ENCODE peak calls at places on chromosomes 4 and X, in six cellular contexts. R, C, Q, H, J and K are unnamed samples.

GRCh38 chr4:152456609-152457008 is 79.3 kb downstream of the FBXW7 start:
- DNase-seq in H (no peak), C (no peak), R (no peak), J (no peak), Q (no peak), K (no peak)

GRCh38 chr4:147366164-147366563 is 114.7 kb upstream of the EDNRA start:
- DNase-seq in Q (no peak), C (no peak), R (no peak), H (no peak), J (no peak), K (no peak)

GRCh38 chr4:13539721-13540445 is 4.4 kb downstream of the NKX3-2 start:
- DNase-seq in C (peak; percentile 25), R (no peak), H (no peak), Q (no peak), J (no peak), K (no peak)

GRCh38 chr4:174120446-174121142 is 162.9 kb downstream of the FBXO8 start:
- DNase-seq in J (peak; percentile 77), H (peak; percentile 44), R (no peak), Q (peak; percentile 61), C (peak; percentile 42), K (no peak)

GRCh38 chrX:37320541-37321203 is 28.5 kb upstream of the PRRG1 start:
- DNase-seq in R (no peak), Q (no peak), C (no peak), J (no peak), H (peak; percentile 64), K (no peak)

GRCh38 chr4:93771640-93772411 is 56.7 kb upstream of the ATOH1 start:
- DNase-seq in J (no peak), R (no peak), Q (no peak), H (no peak), C (no peak), K (no peak)

GRCh38 chr4:176189891-176190795 is 5.2 kb downstream of the SPATA4 start:
- DNase-seq in C (no peak), R (no peak), J (peak; percentile 3), Q (no peak), H (no peak), K (no peak)

GRCh38 chrX:106670631-106671030 is 55.9 kb upstream of the RNF128 start:
- DNase-seq in C (no peak), J (peak; percentile 8), R (no peak), H (no peak), Q (no peak), K (no peak)

GRCh38 chr4:151801547-151802516 is 41.0 kb upstream of the GATB start:
- DNase-seq in H (peak; percentile 61), R (no peak), Q (peak; percentile 16), J (peak; percentile 71), C (no peak), K (peak; percentile 18)

GRCh38 chrX:17592117-17592516 is 145.2 kb upstream of the SCML1 start:
- DNase-seq in R (no peak), H (no peak), J (peak; percentile 53), Q (no peak), C (no peak), K (no peak)

GRCh38 chrX:9995855-9996339 is 28.7 kb downstream of the CLDN34 start:
- DNase-seq in C (peak; percentile 74), R (peak; percentile 89), J (peak; percentile 73), H (peak; percentile 70), Q (peak; percentile 77), K (peak; percentile 66)

GRCh38 chr4:32342054-32342453 is 1621.9 kb downstream of the PCDH7 start:
- DNase-seq in J (no peak), C (no peak), Q (no peak), R (no peak), H (no peak), K (no peak)

GRCh38 chrX:31331928-31332327 is 260.1 kb upstream of the FTHL17 start:
- DNase-seq in Q (no peak), J (no peak), C (no peak), H (no peak), R (no peak), K (no peak)

GRCh38 chr4:80229128-80229527 is 31.8 kb downstream of the PRDM8 start:
- DNase-seq in R (no peak), H (no peak), J (no peak), C (no peak), Q (no peak), K (no peak)

GRCh38 chr4:60133414-60133813 is 1066.7 kb upstream of the ADGRL3 start:
- DNase-seq in Q (no peak), C (no peak), R (no peak), J (peak; percentile 46), H (no peak), K (no peak)

GRCh38 chrX:31287861-31288260 is 216.0 kb upstream of the FTHL17 start:
- DNase-seq in H (no peak), C (no peak), R (no peak), J (no peak), Q (no peak), K (no peak)

GRCh38 chr4:44070843-44071242 is 377.8 kb downstream of the KCTD8 start:
- DNase-seq in Q (no peak), J (no peak), C (no peak), R (no peak), H (no peak), K (no peak)

GRCh38 chrX:46311581-46312120 is 233.6 kb downstream of the ZNF674 start:
- DNase-seq in Q (no peak), C (no peak), H (no peak), J (no peak), R (no peak), K (no peak)

GRCh38 chr4:173153445-173153844 is 15.2 kb upstream of the GALNT7 start:
- DNase-seq in H (no peak), Q (no peak), C (no peak), J (no peak), R (no peak), K (no peak)

GRCh38 chr4:38781854-38782261 is 932 bp downstream of the TLR10 start:
- DNase-seq in C (no peak), H (no peak), Q (no peak), R (no peak), J (no peak), K (no peak)

GRCh38 chrX:134803551-134804183 is 145.4 kb upstream of the PLAC1 start:
- DNase-seq in R (no peak), Q (no peak), C (peak; percentile 53), J (no peak), H (peak; percentile 15), K (no peak)

GRCh38 chr4:184826315-184827266 is 823 bp upstream of the ACSL1 start:
- DNase-seq in C (peak; percentile 77), J (no peak), R (peak; percentile 77), Q (no peak), H (peak; percentile 66), K (peak; percentile 68)

GRCh38 chr4:142817442-142817841 is 28.7 kb downstream of the INPP4B start:
- DNase-seq in C (no peak), R (peak; percentile 63), H (peak; percentile 11), Q (no peak), J (peak; percentile 92), K (no peak)

GRCh38 chr4:8126523-8126922 is 32.1 kb downstream of the ABLIM2 start:
- DNase-seq in Q (no peak), R (no peak), C (no peak), J (no peak), H (no peak), K (no peak)

GRCh38 chr4:116413222-116413621 is 672.2 kb downstream of the TRAM1L1 start:
- DNase-seq in C (no peak), J (no peak), Q (no peak), H (no peak), R (no peak), K (no peak)

GRCh38 chrX:38806054-38806389 is 4.8 kb downstream of the MID1IP1 start:
- DNase-seq in J (no peak), Q (no peak), H (no peak), R (no peak), C (no peak), K (no peak)

GRCh38 chr4:101346562-101347266 is 612 bp downstream of the PPP3CA start:
- DNase-seq in C (peak; percentile 51), Q (peak; percentile 60), H (peak; percentile 60), J (peak; percentile 75), R (peak; percentile 89), K (no peak)

GRCh38 chr4:5973033-5973432 is 45.2 kb downstream of the C4orf50 start:
- DNase-seq in R (no peak), C (no peak), J (no peak), H (no peak), Q (no peak), K (no peak)
- TF ChIP-seq CTCF in R (no peak), C (no peak), J (no peak), H (no peak), Q (no peak), K (no peak)

GRCh38 chr4:624705-625590 is at the start of gene PDE6B:
- DNase-seq in Q (no peak), C (no peak), R (peak; percentile 35), J (no peak), H (no peak), K (no peak)
- TF ChIP-seq CTCF in Q (no peak), C (no peak), R (no peak), J (no peak), H (no peak), K (no peak)

GRCh38 chrX:87582453-87582852 is 64.9 kb downstream of the KLHL4 start:
- DNase-seq in R (no peak), H (no peak), Q (no peak), J (no peak), C (no peak), K (no peak)

GRCh38 chrX:87578978-87579377 is 61.4 kb downstream of the KLHL4 start:
- DNase-seq in Q (no peak), R (no peak), J (no peak), C (no peak), H (no peak), K (no peak)

GRCh38 chrX:87580862-87581261 is 63.3 kb downstream of the KLHL4 start:
- DNase-seq in J (no peak), R (no peak), H (no peak), C (no peak), Q (no peak), K (no peak)

DNA sequence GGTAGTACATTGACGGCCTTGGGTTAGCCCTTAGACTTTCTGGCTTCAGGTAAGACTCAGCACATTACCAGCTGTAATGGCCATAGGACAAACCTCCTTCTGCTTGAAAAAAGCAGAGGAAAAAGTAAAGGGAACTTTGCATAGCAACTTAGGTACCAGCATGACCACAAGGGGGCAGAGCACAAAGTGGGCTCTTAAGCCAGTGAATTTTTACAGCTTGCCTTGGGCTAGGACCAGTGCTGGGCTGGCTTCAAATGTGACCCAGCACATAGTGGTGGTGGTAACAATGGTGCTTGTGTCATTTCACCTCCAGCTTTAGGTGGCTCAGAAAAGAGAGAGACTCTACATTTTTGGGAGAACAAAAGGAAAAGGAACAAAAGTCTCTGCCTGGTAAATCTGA is 66.1 kb downstream of the KLHL4 start:
- DNase-seq in H (peak; percentile 14), Q (no peak), J (no peak), R (no peak), C (no peak), K (no peak)
- TF ChIP-seq CTCF in H (no peak), Q (no peak), J (peak; percentile 51), R (no peak), C (peak; percentile 30), K (no peak)

GRCh38 chrX:12379666-12380065 is 241.4 kb downstream of the FRMPD4 start:
- DNase-seq in J (no peak), Q (no peak), R (no peak), H (no peak), C (no peak), K (no peak)

GRCh38 chrX:12378706-12379105 is 240.4 kb downstream of the FRMPD4 start:
- DNase-seq in C (no peak), H (no peak), J (no peak), Q (no peak), R (no peak), K (no peak)

GRCh38 chrX:12378263-12378662 is 240.0 kb downstream of the FRMPD4 start:
- DNase-seq in R (no peak), C (no peak), J (no peak), Q (no peak), H (no peak), K (no peak)

GRCh38 chrX:12383196-12383595 is 244.9 kb downstream of the FRMPD4 start:
- DNase-seq in R (no peak), Q (no peak), H (no peak), C (no peak), J (no peak), K (no peak)
- TF ChIP-seq CTCF in R (no peak), Q (no peak), H (no peak), C (no peak), J (peak; percentile 21), K (no peak)